ENCODE peak calls at places on chromosomes 1 and 21, in six cellular contexts. T, M, I, D, G and X are unnamed samples.

GRCh38 chr1:219443763-219444162 is 169.1 kb downstream of the ZC3H11B start:
- DNase-seq in G (no peak), T (no peak), M (no peak), I (no peak), D (no peak), X (no peak)

GRCh38 chr1:165423181-165423580 is 21.7 kb downstream of the RXRG start:
- DNase-seq in I (no peak), M (no peak), G (no peak), T (no peak), D (no peak), X (no peak)

GRCh38 chr21:29190920-29191319 is 60.5 kb downstream of the MAP3K7CL start:
- DNase-seq in T (no peak), I (peak; percentile 59), G (no peak), D (no peak), M (no peak), X (no peak)

GRCh38 chr21:41725421-41726021 is 41.3 kb downstream of the RIPK4 start:
- DNase-seq in T (no peak), G (no peak), D (no peak), M (no peak), I (no peak), X (no peak)

GRCh38 chr1:114164840-114165543 is 11.3 kb upstream of the SYT6 start:
- DNase-seq in M (no peak), I (no peak), G (no peak), D (no peak), T (no peak), X (no peak)

GRCh38 chr1:66723985-66724384 is 28.3 kb upstream of the DYNLT5 start:
- DNase-seq in I (no peak), D (no peak), M (no peak), G (no peak), T (no peak), X (no peak)

GRCh38 chr1:201383647-201384405 is 6.3 kb upstream of the TNNT2 start:
- DNase-seq in I (no peak), G (no peak), T (no peak), D (no peak), M (no peak), X (no peak)

GRCh38 chr1:110438883-110439282 is 12.1 kb upstream of the PROK1 start:
- DNase-seq in D (no peak), G (no peak), I (no peak), M (no peak), T (no peak), X (no peak)

GRCh38 chr21:44927587-44928461 is 7.1 kb upstream of the ITGB2 start:
- DNase-seq in D (peak; percentile 96), I (peak; percentile 68), M (peak; percentile 46), G (peak; percentile 80), T (no peak), X (no peak)

GRCh38 chr1:224815647-224816046 is 113.8 kb upstream of the DNAH14 start:
- DNase-seq in G (no peak), T (no peak), M (no peak), D (no peak), I (no peak), X (no peak)

GRCh38 chr1:201126463-201126831 is 537 bp downstream of the ASCL5 start:
- DNase-seq in M (no peak), I (no peak), D (no peak), T (no peak), G (peak; percentile 11), X (no peak)

GRCh38 chr1:226651041-226651731 is 87.9 kb downstream of the ITPKB start:
- DNase-seq in T (no peak), I (peak; percentile 34), D (peak; percentile 73), G (peak; percentile 23), M (peak; percentile 6), X (no peak)

GRCh38 chr1:38586993-38587646 is 272.5 kb downstream of the RRAGC start:
- DNase-seq in G (no peak), T (no peak), I (peak; percentile 69), M (peak; percentile 23), D (peak; percentile 87), X (peak; percentile 63)

GRCh38 chr1:220751130-220751529 is 3.0 kb downstream of the MTARC2 start:
- DNase-seq in G (no peak), T (no peak), I (peak; percentile 55), M (no peak), D (no peak), X (no peak)

GRCh38 chr1:212609701-212610574 is 1.4 kb downstream of the ATF3 start:
- DNase-seq in D (no peak), M (no peak), I (no peak), G (no peak), T (no peak), X (no peak)
- H3K4me1 ChIP-seq in D (peaks cover 46% of the 10 kb centered on the region), M (peaks cover 78% of the 10 kb centered on the region), I (peaks cover 39% of the 10 kb centered on the region), G (peaks cover 6% of the 10 kb centered on the region), T (peaks cover 11% of the 10 kb centered on the region), X (peaks cover 8% of the 10 kb centered on the region)

GRCh38 chr1:206736878-206737728 is 33.5 kb upstream of the IL19 start:
- DNase-seq in G (peak; percentile 43), M (no peak), D (no peak), T (no peak), I (no peak), X (no peak)

GRCh38 chr1:206732508-206732907 is 38.1 kb upstream of the IL19 start:
- DNase-seq in D (no peak), M (no peak), G (no peak), I (no peak), T (no peak), X (no peak)

GRCh38 chr1:206733012-206733411 is 37.6 kb upstream of the IL19 start:
- DNase-seq in I (no peak), T (no peak), M (no peak), D (no peak), G (no peak), X (no peak)

GRCh38 chr1:206735553-206736031 is 35.0 kb upstream of the IL19 start:
- DNase-seq in G (peak; percentile 71), D (no peak), M (no peak), T (no peak), I (no peak), X (no peak)

DNA sequence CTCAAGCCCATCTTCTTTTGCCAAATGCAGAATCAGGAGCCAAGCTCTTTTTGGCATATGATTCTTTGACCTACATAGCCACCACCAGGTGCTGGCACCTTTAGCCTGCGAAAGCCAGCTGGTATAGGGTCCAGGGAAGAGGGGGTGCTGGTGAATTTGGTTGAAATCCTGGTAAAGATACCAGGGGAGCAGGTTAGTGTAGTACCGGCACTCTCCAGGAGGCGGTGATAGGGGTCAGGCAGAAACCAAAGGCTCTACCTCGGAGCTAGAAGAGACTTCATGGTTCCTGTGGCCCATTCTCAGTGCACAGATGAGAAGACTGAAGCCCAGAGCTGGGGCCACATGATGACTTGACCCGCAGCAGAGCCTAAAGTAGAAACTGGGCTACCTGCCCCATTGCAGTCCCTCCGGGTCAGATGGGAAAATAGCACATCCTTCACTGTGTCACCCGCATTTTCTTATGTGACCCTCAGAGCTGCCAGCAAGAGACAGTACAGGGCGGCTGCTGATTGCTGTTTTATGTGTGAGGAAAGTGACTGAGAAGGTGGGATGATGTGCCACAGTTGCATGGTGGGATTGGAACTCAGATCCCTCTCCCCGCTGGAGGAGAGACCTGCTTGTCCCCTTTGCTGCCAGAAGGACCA is 36.0 kb upstream of the IL19 start:
- DNase-seq in I (no peak), M (no peak), D (peak; percentile 85), G (peak; percentile 82), T (no peak), X (peak; percentile 27)
- H3K27ac ChIP-seq in I (no peak overlapping the region), M (peak overlapping the region; percentile 19), D (peak overlapping the region; percentile 41), G (peak overlapping the region; percentile 18), T (no peak overlapping the region), X (no peak overlapping the region)

DNA sequence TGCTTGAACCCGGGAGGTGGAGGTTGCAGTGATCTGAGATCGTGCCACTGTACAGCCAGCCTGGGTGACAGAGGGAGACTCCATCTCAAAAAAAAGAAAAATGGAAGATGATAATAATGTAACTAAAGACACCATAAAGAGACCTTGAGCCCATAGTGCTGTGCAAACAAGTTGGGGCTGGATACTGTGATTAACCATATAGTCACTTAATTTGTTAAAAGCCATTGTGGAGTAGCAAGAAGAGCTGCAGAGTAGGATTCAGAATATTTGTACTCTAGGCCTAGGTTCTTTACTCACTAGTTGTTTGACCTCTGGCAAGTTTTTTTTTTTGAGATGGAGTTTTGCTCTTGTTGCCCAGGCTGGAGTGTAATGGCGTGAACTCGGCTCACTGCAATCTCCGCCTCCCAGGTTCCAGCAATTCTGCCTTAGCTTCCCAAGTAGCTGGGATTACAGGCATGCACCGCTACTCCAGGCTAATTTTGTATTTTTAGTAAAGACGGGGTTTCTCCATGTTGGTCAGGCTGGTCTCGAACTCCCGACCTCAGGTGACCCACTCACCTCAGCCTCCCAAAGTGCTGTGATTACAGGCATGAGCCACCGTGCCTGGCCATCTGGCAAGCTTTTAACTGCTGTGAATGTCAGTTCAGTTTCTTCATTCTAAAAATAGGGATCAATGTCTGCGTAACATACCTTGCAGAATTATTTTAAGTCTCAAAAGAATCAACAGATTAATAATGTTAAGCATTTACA is 12.8 kb downstream of the CAP1 start:
- DNase-seq in M (no peak), G (no peak), D (no peak), I (no peak), T (no peak), X (no peak)
- H3K4me1 ChIP-seq in M (peaks cover 97% of the 10 kb centered on the region), G (peaks cover 14% of the 10 kb centered on the region), D (peaks cover 100% of the 10 kb centered on the region), I (peaks cover 75% of the 10 kb centered on the region), T (peaks cover 5% of the 10 kb centered on the region), X (no peaks in the 10 kb centered on the region)

GRCh38 chr1:12499574-12500245 is 118.3 kb downstream of the DHRS3 start:
- DNase-seq in T (no peak), G (no peak), M (no peak), D (no peak), I (no peak), X (no peak)
- H3K27ac ChIP-seq in T (no peak overlapping the region), G (no peak overlapping the region), M (no peak overlapping the region), D (no peak overlapping the region), I (no peak overlapping the region), X (no peak overlapping the region)

GRCh38 chr1:4587721-4588120 is 66.7 kb upstream of the AJAP1 start:
- DNase-seq in I (no peak), M (no peak), T (no peak), G (no peak), D (no peak), X (no peak)
- H3K4me1 ChIP-seq in I (no peaks in the 10 kb centered on the region), M (peaks cover 22% of the 10 kb centered on the region), T (no peaks in the 10 kb centered on the region), G (no peaks in the 10 kb centered on the region), D (no peaks in the 10 kb centered on the region), X (no peaks in the 10 kb centered on the region)

DNA sequence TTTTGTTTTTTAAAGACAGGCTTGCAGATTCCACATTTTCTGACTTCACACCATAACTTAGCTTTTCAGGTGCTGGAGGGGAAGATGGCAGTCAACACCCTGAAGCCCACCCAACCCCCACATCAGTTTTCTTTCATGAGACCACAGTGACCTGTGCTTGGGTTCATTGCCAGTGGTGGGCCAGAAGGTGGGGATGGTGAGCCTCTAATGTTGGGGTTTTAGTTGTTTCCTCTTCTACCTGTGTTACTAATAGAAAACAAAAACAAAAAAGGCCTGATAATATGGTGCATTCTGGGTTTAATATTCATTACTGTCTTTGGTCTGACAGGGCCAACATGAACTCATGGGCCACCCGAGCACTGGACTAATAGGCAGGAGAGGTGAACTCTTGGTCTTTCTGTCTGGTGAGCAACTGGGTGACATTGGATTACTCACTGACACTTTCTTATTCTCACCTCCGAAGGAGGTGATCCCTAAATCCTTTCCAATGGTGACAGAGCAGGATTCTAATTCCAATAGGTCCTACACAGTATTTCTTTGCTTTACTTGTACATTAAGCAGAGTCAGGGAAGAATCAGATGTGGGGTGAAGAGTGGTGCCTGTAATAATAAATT is 132.8 kb downstream of the CLIC6 start:
- DNase-seq in G (no peak), I (no peak), M (no peak), D (no peak), T (no peak), X (no peak)
- H3K27ac ChIP-seq in G (no peak overlapping the region), I (no peak overlapping the region), M (no peak overlapping the region), D (no peak overlapping the region), T (no peak overlapping the region), X (no peak overlapping the region)

GRCh38 chr1:198304431-198304830 is 147.6 kb downstream of the NEK7 start:
- DNase-seq in I (no peak), T (no peak), D (no peak), G (no peak), M (no peak), X (no peak)
- H3K4me1 ChIP-seq in I (no peaks in the 10 kb centered on the region), T (no peaks in the 10 kb centered on the region), D (no peaks in the 10 kb centered on the region), G (no peaks in the 10 kb centered on the region), M (no peaks in the 10 kb centered on the region), X (no peaks in the 10 kb centered on the region)